ENCODE peak calls at places on chromosomes 11 and 22, in seven cellular contexts. One of them, this sample, is unnamed.

GRCh38 chr11:44839458-44840084 is 111.1 kb downstream of the TP53I11 start:
- DNase-seq in lung: no peak
- DNase-seq in WTC11: no peak
- DNase-seq in cardiac fibroblast: no peak
- DNase-seq in endothelial cell of umbilical vein: no peak
- DNase-seq in AG04450: no peak
- DNase-seq in CD8-positive, alpha-beta T cell: no peak
- DNase-seq in this sample: no peak

GRCh38 chr11:70311616-70312015 is 41.1 kb downstream of the PPFIA1 start:
- DNase-seq in lung: no peak
- DNase-seq in WTC11: no peak
- DNase-seq in cardiac fibroblast: no peak
- DNase-seq in endothelial cell of umbilical vein: no peak
- DNase-seq in AG04450: no peak
- DNase-seq in CD8-positive, alpha-beta T cell: no peak
- DNase-seq in this sample: no peak

GRCh38 chr22:24703101-24703500 is 71.4 kb downstream of the PIWIL3 start:
- DNase-seq in lung: no peak
- DNase-seq in WTC11: no peak
- DNase-seq in cardiac fibroblast: peak; percentile 41
- DNase-seq in endothelial cell of umbilical vein: no peak
- DNase-seq in AG04450: peak; percentile 27
- DNase-seq in CD8-positive, alpha-beta T cell: no peak
- DNase-seq in this sample: peak; percentile 6

GRCh38 chr11:72352859-72353551 is 81.3 kb downstream of the CLPB start:
- DNase-seq in lung: no peak
- DNase-seq in WTC11: peak; percentile 47
- DNase-seq in cardiac fibroblast: peak; percentile 49
- DNase-seq in endothelial cell of umbilical vein: no peak
- DNase-seq in AG04450: peak; percentile 67
- DNase-seq in CD8-positive, alpha-beta T cell: no peak
- DNase-seq in this sample: peak; percentile 10

GRCh38 chr11:85949798-85950197 is 94.6 kb downstream of the CCDC83 start:
- DNase-seq in lung: no peak
- DNase-seq in WTC11: no peak
- DNase-seq in cardiac fibroblast: no peak
- DNase-seq in endothelial cell of umbilical vein: no peak
- DNase-seq in AG04450: no peak
- DNase-seq in CD8-positive, alpha-beta T cell: no peak
- DNase-seq in this sample: no peak

GRCh38 chr11:221998-222789 is 13.9 kb downstream of the SIRT3 start:
- DNase-seq in lung: no peak
- DNase-seq in WTC11: no peak
- DNase-seq in cardiac fibroblast: no peak
- DNase-seq in endothelial cell of umbilical vein: no peak
- DNase-seq in AG04450: no peak
- DNase-seq in CD8-positive, alpha-beta T cell: no peak
- DNase-seq in this sample: no peak

GRCh38 chr11:1652778-1653540 is 23.4 kb downstream of the KRTAP5-5 start:
- DNase-seq in lung: peak; percentile 80
- DNase-seq in WTC11: peak; percentile 88
- DNase-seq in cardiac fibroblast: peak; percentile 57
- DNase-seq in endothelial cell of umbilical vein: peak; percentile 44
- DNase-seq in AG04450: peak; percentile 7
- DNase-seq in CD8-positive, alpha-beta T cell: peak; percentile 78
- DNase-seq in this sample: peak; percentile 20

GRCh38 chr11:10317281-10317755 is 12.4 kb downstream of the ADM start:
- DNase-seq in lung: no peak
- DNase-seq in WTC11: peak; percentile 19
- DNase-seq in cardiac fibroblast: no peak
- DNase-seq in endothelial cell of umbilical vein: no peak
- DNase-seq in AG04450: no peak
- DNase-seq in CD8-positive, alpha-beta T cell: no peak
- DNase-seq in this sample: no peak

GRCh38 chr11:60952742-60953170 is 780 bp upstream of the SLC15A3 start:
- DNase-seq in lung: no peak
- DNase-seq in WTC11: no peak
- DNase-seq in cardiac fibroblast: no peak
- DNase-seq in endothelial cell of umbilical vein: no peak
- DNase-seq in AG04450: no peak
- DNase-seq in CD8-positive, alpha-beta T cell: no peak
- DNase-seq in this sample: no peak

GRCh38 chr11:60954421-60954820 is 2.4 kb upstream of the SLC15A3 start:
- DNase-seq in lung: no peak
- DNase-seq in WTC11: no peak
- DNase-seq in cardiac fibroblast: no peak
- DNase-seq in endothelial cell of umbilical vein: no peak
- DNase-seq in AG04450: no peak
- DNase-seq in CD8-positive, alpha-beta T cell: no peak
- DNase-seq in this sample: no peak

GRCh38 chr11:60951909-60952741 is at the start of gene SLC15A3:
- DNase-seq in lung: peak; percentile 77
- DNase-seq in WTC11: peak; percentile 55
- DNase-seq in cardiac fibroblast: peak; percentile 51
- DNase-seq in endothelial cell of umbilical vein: peak; percentile 37
- DNase-seq in AG04450: no peak
- DNase-seq in CD8-positive, alpha-beta T cell: no peak
- DNase-seq in this sample: no peak

GRCh38 chr11:60955566-60955965 is 3.6 kb upstream of the SLC15A3 start:
- DNase-seq in lung: no peak
- DNase-seq in WTC11: no peak
- DNase-seq in cardiac fibroblast: no peak
- DNase-seq in endothelial cell of umbilical vein: no peak
- DNase-seq in AG04450: no peak
- DNase-seq in CD8-positive, alpha-beta T cell: no peak
- DNase-seq in this sample: no peak

GRCh38 chr11:60953781-60954180 is 1.8 kb upstream of the SLC15A3 start:
- DNase-seq in lung: no peak
- DNase-seq in WTC11: no peak
- DNase-seq in cardiac fibroblast: peak; percentile 86
- DNase-seq in endothelial cell of umbilical vein: peak; percentile 29
- DNase-seq in AG04450: no peak
- DNase-seq in CD8-positive, alpha-beta T cell: no peak
- DNase-seq in this sample: no peak
- TF ChIP-seq CTCF in lung: no peak
- TF ChIP-seq CTCF in WTC11: no peak
- TF ChIP-seq CTCF in cardiac fibroblast: no peak
- TF ChIP-seq CTCF in endothelial cell of umbilical vein: no peak
- TF ChIP-seq CTCF in AG04450: no peak
- TF ChIP-seq CTCF in CD8-positive, alpha-beta T cell: no peak
- TF ChIP-seq CTCF in this sample: no peak

GRCh38 chr11:64250875-64251721 is at the start of gene PLCB3:
- DNase-seq in lung: peak; percentile 50
- DNase-seq in WTC11: peak; percentile 78
- DNase-seq in cardiac fibroblast: peak; percentile 38
- DNase-seq in endothelial cell of umbilical vein: peak; percentile 40
- DNase-seq in AG04450: no peak
- DNase-seq in CD8-positive, alpha-beta T cell: peak; percentile 51
- DNase-seq in this sample: peak; percentile 19
- TF ChIP-seq CTCF in lung: peak; percentile 35
- TF ChIP-seq CTCF in WTC11: peak; percentile 71
- TF ChIP-seq CTCF in cardiac fibroblast: peak; percentile 39
- TF ChIP-seq CTCF in endothelial cell of umbilical vein: peak; percentile 82
- TF ChIP-seq CTCF in AG04450: peak; percentile 53
- TF ChIP-seq CTCF in CD8-positive, alpha-beta T cell: peak; percentile 63
- TF ChIP-seq CTCF in this sample: peak; percentile 43

GRCh38 chr11:77395460-77396175 is 78.3 kb downstream of the PAK1 start:
- DNase-seq in lung: no peak
- DNase-seq in WTC11: no peak
- DNase-seq in cardiac fibroblast: no peak
- DNase-seq in endothelial cell of umbilical vein: no peak
- DNase-seq in AG04450: no peak
- DNase-seq in CD8-positive, alpha-beta T cell: no peak
- DNase-seq in this sample: no peak
- TF ChIP-seq CTCF in lung: no peak
- TF ChIP-seq CTCF in WTC11: no peak
- TF ChIP-seq CTCF in cardiac fibroblast: no peak
- TF ChIP-seq CTCF in endothelial cell of umbilical vein: no peak
- TF ChIP-seq CTCF in AG04450: no peak
- TF ChIP-seq CTCF in CD8-positive, alpha-beta T cell: no peak
- TF ChIP-seq CTCF in this sample: no peak

DNA sequence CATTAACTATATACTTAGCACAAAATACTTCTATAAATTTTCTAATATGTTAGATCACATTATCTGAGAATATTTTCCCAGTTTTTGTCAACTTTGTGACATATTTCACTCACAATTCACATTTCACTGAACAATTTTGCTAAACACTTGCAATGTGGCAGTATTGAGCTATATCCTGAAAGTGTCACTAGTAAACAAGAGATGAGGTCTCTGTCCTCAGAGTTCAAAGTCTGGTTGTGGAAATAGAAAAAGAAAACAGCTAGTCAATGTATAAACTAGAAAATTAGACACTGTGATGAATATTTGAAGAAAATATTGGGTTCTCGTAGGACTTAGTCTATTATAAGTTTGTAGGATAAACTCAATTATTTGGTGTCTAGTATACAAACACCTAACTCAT is 87.4 kb upstream of the CHORDC1 start:
- DNase-seq in lung: no peak
- DNase-seq in WTC11: no peak
- DNase-seq in cardiac fibroblast: no peak
- DNase-seq in endothelial cell of umbilical vein: no peak
- DNase-seq in AG04450: no peak
- DNase-seq in CD8-positive, alpha-beta T cell: no peak
- DNase-seq in this sample: no peak
- TF ChIP-seq CTCF in lung: no peak
- TF ChIP-seq CTCF in WTC11: no peak
- TF ChIP-seq CTCF in cardiac fibroblast: no peak
- TF ChIP-seq CTCF in endothelial cell of umbilical vein: no peak
- TF ChIP-seq CTCF in AG04450: no peak
- TF ChIP-seq CTCF in CD8-positive, alpha-beta T cell: no peak
- TF ChIP-seq CTCF in this sample: no peak

DNA sequence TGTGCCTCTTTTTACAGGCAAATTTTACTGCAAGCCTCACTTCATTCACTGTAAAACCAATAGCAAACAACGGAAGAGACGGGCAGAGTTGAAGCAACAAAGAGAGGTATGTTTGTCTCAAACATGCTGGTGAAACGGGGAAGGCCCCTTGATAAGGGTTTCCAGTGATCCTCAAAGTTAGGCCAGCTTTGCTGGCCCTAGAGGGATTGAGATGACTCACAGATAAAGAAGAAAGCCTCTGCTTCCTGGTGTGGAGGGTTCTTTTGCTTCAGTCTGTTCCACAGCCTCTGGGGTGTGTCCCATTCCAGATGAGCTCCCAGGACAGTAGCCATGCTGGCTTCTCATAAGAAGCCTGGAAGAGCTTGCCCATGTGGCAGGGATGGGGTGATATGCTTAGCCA is 118.9 kb upstream of the PARVA start:
- DNase-seq in lung: no peak
- DNase-seq in WTC11: no peak
- DNase-seq in cardiac fibroblast: peak; percentile 54
- DNase-seq in endothelial cell of umbilical vein: no peak
- DNase-seq in AG04450: no peak
- DNase-seq in CD8-positive, alpha-beta T cell: no peak
- DNase-seq in this sample: no peak
- TF ChIP-seq CTCF in lung: no peak
- TF ChIP-seq CTCF in WTC11: no peak
- TF ChIP-seq CTCF in cardiac fibroblast: no peak
- TF ChIP-seq CTCF in endothelial cell of umbilical vein: no peak
- TF ChIP-seq CTCF in AG04450: no peak
- TF ChIP-seq CTCF in CD8-positive, alpha-beta T cell: no peak
- TF ChIP-seq CTCF in this sample: no peak

GRCh38 chr11:75597636-75598035 is 35.6 kb downstream of the SERPINH1 start:
- DNase-seq in lung: no peak
- DNase-seq in WTC11: peak; percentile 61
- DNase-seq in cardiac fibroblast: peak; percentile 43
- DNase-seq in endothelial cell of umbilical vein: peak; percentile 41
- DNase-seq in AG04450: no peak
- DNase-seq in CD8-positive, alpha-beta T cell: no peak
- DNase-seq in this sample: peak; percentile 24
- TF ChIP-seq CTCF in lung: no peak
- TF ChIP-seq CTCF in WTC11: no peak
- TF ChIP-seq CTCF in cardiac fibroblast: peak; percentile 76
- TF ChIP-seq CTCF in endothelial cell of umbilical vein: peak; percentile 52
- TF ChIP-seq CTCF in AG04450: peak; percentile 60
- TF ChIP-seq CTCF in CD8-positive, alpha-beta T cell: no peak
- TF ChIP-seq CTCF in this sample: peak; percentile 70

GRCh38 chr11:123306531-123306930 is 111.5 kb upstream of the CLMP start:
- DNase-seq in lung: no peak
- DNase-seq in WTC11: no peak
- DNase-seq in cardiac fibroblast: no peak
- DNase-seq in endothelial cell of umbilical vein: no peak
- DNase-seq in AG04450: no peak
- DNase-seq in CD8-positive, alpha-beta T cell: no peak
- DNase-seq in this sample: no peak

GRCh38 chr11:123304828-123305530 is 109.9 kb upstream of the CLMP start:
- DNase-seq in lung: peak; percentile 38
- DNase-seq in WTC11: no peak
- DNase-seq in cardiac fibroblast: no peak
- DNase-seq in endothelial cell of umbilical vein: no peak
- DNase-seq in AG04450: no peak
- DNase-seq in CD8-positive, alpha-beta T cell: no peak
- DNase-seq in this sample: no peak

GRCh38 chr11:123308077-123308476 is 113.0 kb upstream of the CLMP start:
- DNase-seq in lung: no peak
- DNase-seq in WTC11: no peak
- DNase-seq in cardiac fibroblast: peak; percentile 24
- DNase-seq in endothelial cell of umbilical vein: peak; percentile 22
- DNase-seq in AG04450: no peak
- DNase-seq in CD8-positive, alpha-beta T cell: no peak
- DNase-seq in this sample: no peak

GRCh38 chr11:123305601-123306000 is 110.6 kb upstream of the CLMP start:
- DNase-seq in lung: no peak
- DNase-seq in WTC11: no peak
- DNase-seq in cardiac fibroblast: no peak
- DNase-seq in endothelial cell of umbilical vein: no peak
- DNase-seq in AG04450: no peak
- DNase-seq in CD8-positive, alpha-beta T cell: no peak
- DNase-seq in this sample: no peak

GRCh38 chr11:123307276-123307675 is 112.2 kb upstream of the CLMP start:
- DNase-seq in lung: no peak
- DNase-seq in WTC11: no peak
- DNase-seq in cardiac fibroblast: no peak
- DNase-seq in endothelial cell of umbilical vein: no peak
- DNase-seq in AG04450: no peak
- DNase-seq in CD8-positive, alpha-beta T cell: no peak
- DNase-seq in this sample: no peak
- TF ChIP-seq CTCF in lung: no peak
- TF ChIP-seq CTCF in WTC11: no peak
- TF ChIP-seq CTCF in cardiac fibroblast: no peak
- TF ChIP-seq CTCF in endothelial cell of umbilical vein: no peak
- TF ChIP-seq CTCF in AG04450: no peak
- TF ChIP-seq CTCF in CD8-positive, alpha-beta T cell: no peak
- TF ChIP-seq CTCF in this sample: no peak

GRCh38 chr11:48096588-48097525 is 116.5 kb downstream of the PTPRJ start:
- DNase-seq in lung: no peak
- DNase-seq in WTC11: no peak
- DNase-seq in cardiac fibroblast: no peak
- DNase-seq in endothelial cell of umbilical vein: no peak
- DNase-seq in AG04450: no peak
- DNase-seq in CD8-positive, alpha-beta T cell: no peak
- DNase-seq in this sample: peak; percentile 64
- TF ChIP-seq CTCF in lung: no peak
- TF ChIP-seq CTCF in WTC11: no peak
- TF ChIP-seq CTCF in cardiac fibroblast: no peak
- TF ChIP-seq CTCF in endothelial cell of umbilical vein: no peak
- TF ChIP-seq CTCF in AG04450: no peak
- TF ChIP-seq CTCF in CD8-positive, alpha-beta T cell: no peak
- TF ChIP-seq CTCF in this sample: no peak

GRCh38 chr11:84564180-84564866 is 1062.8 kb downstream of the DLG2 start:
- DNase-seq in lung: no peak
- DNase-seq in WTC11: peak; percentile 44
- DNase-seq in cardiac fibroblast: peak; percentile 75
- DNase-seq in endothelial cell of umbilical vein: peak; percentile 55
- DNase-seq in AG04450: peak; percentile 6
- DNase-seq in CD8-positive, alpha-beta T cell: no peak
- DNase-seq in this sample: peak; percentile 32
- TF ChIP-seq CTCF in lung: peak; percentile 22
- TF ChIP-seq CTCF in WTC11: peak; percentile 60
- TF ChIP-seq CTCF in cardiac fibroblast: peak; percentile 77
- TF ChIP-seq CTCF in endothelial cell of umbilical vein: peak; percentile 52
- TF ChIP-seq CTCF in AG04450: peak; percentile 87
- TF ChIP-seq CTCF in CD8-positive, alpha-beta T cell: peak; percentile 60
- TF ChIP-seq CTCF in this sample: peak; percentile 83